ENCODE peak calls at places on chromosome 14, in five cellular contexts. J is neural progenitor cell, T is tibial artery, L is GM12865, B is astrocyte. P is an unnamed sample.

GRCh38 chr14:99590746-99591555 is 13.1 kb downstream of the CCDC85C start:
- DNase-seq in L (no peak), T (no peak), J (no peak), B (peak; percentile 55), P (peak; percentile 51)

GRCh38 chr14:99603471-99603933 is 505 bp downstream of the CCDC85C start:
- DNase-seq in L (peak; percentile 36), B (peak; percentile 41), J (peak; percentile 77), T (no peak), P (peak; percentile 47)

GRCh38 chr14:65025818-65026217 is 39.1 kb downstream of the FNTB start:
- DNase-seq in B (no peak), T (no peak), J (no peak), L (no peak), P (no peak)

GRCh38 chr14:69685217-69685616 is 73.8 kb downstream of the SUSD6 start:
- DNase-seq in T (no peak), J (no peak), L (peak; percentile 60), B (peak; percentile 51), P (no peak)

GRCh38 chr14:24110485-24110884 is 4.1 kb upstream of the DCAF11 start:
- DNase-seq in L (no peak), J (no peak), T (no peak), B (no peak), P (no peak)

GRCh38 chr14:61654026-61654425 is 41.3 kb upstream of the HIF1A start:
- DNase-seq in J (no peak), T (no peak), L (no peak), B (no peak), P (no peak)

GRCh38 chr14:77809011-77809410 is 9.1 kb downstream of the ADCK1 start:
- DNase-seq in L (no peak), J (no peak), B (no peak), T (no peak), P (no peak)

GRCh38 chr14:77151245-77151644 is 9.7 kb upstream of the ZDHHC22 start:
- DNase-seq in B (no peak), J (peak; percentile 67), L (no peak), T (no peak), P (peak; percentile 19)

GRCh38 chr14:73241481-73242165 is 4.3 kb downstream of the PAPLN start:
- DNase-seq in B (no peak), T (no peak), J (no peak), L (no peak), P (no peak)

GRCh38 chr14:90402009-90402408 is 5.2 kb downstream of the CALM1 start:
- DNase-seq in L (no peak), B (no peak), T (no peak), J (no peak), P (no peak)

GRCh38 chr14:77243853-77244252 is 27.2 kb downstream of the NGB start:
- DNase-seq in T (no peak), B (no peak), J (no peak), L (peak; percentile 8), P (no peak)

GRCh38 chr14:100246809-100247428 is 8.0 kb downstream of the YY1 start:
- DNase-seq in J (peak; percentile 69), B (no peak), T (no peak), L (peak; percentile 42), P (peak; percentile 53)

GRCh38 chr14:55414551-55414950 is 2.9 kb upstream of the ATG14 start:
- DNase-seq in L (no peak), B (no peak), J (no peak), T (no peak), P (no peak)

GRCh38 chr14:55412686-55413085 is 1.1 kb upstream of the ATG14 start:
- DNase-seq in T (no peak), B (peak; percentile 29), J (no peak), L (no peak), P (no peak)

GRCh38 chr14:55416866-55417265 is 5.2 kb upstream of the ATG14 start:
- DNase-seq in L (peak; percentile 28), J (peak; percentile 66), B (no peak), T (no peak), P (no peak)

DNA sequence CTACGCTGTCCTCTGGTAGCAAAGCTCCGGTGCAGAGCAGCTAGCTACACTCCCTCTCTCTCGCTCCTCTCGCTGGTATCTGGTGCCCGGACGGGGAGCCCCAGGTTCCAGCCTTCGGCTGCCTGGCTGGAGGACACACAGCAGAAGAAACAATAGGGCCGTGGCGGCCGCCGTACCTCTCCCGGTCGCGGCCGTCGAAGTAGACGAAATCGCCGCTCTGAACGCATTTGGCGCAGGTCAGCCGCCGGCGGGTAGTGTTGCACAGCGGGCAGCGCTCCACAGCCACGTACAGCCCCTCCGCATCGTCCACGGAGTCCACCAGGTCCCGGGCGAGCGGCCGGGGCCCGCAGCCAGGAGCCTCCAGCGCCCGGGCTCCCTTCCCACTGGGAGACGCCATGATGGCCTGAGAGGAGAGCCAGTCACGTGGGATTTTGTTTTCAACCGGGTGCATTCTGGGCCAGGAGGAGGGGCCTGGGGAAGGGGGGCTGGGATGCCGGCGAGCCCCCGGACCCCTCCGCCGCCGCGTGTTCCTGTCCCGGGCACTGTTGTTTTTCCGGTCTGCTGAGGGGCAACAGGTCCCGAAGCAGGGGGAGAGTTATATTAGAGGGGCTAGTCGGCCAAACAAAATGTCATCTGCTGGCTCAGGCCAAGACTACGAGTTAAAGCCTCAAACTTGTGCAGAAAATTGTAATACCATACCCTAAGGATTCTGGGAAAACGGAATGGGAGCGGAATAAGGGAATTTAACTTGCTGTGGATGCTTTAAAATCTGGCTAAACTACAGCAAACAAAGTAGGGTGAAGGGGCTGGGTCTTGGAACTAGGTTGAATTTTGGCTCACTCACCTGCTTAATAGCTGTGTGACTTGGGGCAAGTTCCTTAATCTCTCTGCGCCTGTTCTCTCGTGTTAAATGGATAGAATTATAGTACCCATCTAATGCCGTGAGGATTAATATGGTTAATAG is at the start of gene ATG14:
- DNase-seq in J (peak; percentile 93), L (peak; percentile 81), B (peak; percentile 63), T (peak; percentile 86), P (peak; percentile 72)
- TF ChIP-seq CTCF in J (no peak), L (no peak), B (no peak), T (no peak), P (no peak)

GRCh38 chr14:91484186-91484585 is 25.9 kb downstream of the PPP4R3A start:
- DNase-seq in B (no peak), J (no peak), L (peak; percentile 15), T (no peak), P (no peak)
- TF ChIP-seq CTCF in B (no peak), J (peak; percentile 39), L (peak; percentile 6), T (no peak), P (peak; percentile 52)

GRCh38 chr14:102779574-102780315 is 2.5 kb downstream of the TRAF3 start:
- DNase-seq in L (no peak), T (no peak), J (no peak), B (no peak), P (no peak)
- TF ChIP-seq CTCF in L (no peak), T (no peak), J (no peak), B (no peak), P (no peak)

DNA sequence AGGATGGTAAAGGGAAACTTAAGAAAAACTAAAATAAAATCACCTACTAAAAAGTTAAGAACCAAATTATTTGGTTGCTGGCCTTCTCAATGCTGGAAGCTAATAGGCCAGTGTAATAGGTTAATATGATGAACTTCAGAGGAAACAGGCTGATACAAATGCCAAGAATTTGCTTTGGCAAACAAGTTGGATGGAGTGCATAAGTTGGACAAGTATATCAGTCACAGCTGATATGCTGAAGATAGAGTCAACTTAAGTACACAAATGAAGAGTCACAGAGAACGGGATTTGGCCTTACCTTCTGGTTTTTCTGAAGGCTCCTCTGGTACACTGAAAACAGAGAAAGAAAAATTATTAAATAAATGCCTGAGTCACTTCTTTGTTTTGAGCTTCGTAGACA is 48.2 kb downstream of the ZFYVE26 start:
- DNase-seq in T (no peak), J (no peak), L (no peak), B (no peak), P (no peak)
- TF ChIP-seq CTCF in T (no peak), J (no peak), L (no peak), B (no peak), P (no peak)